ENCODE peak calls at places on chromosome 11, in five cellular contexts. One of them, this sample, is unnamed.

GRCh38 chr11:34656062-34656720 is 35.3 kb downstream of the EHF start:
- DNase-seq in stimulated activated CD4-positive, alpha-beta T cell treated with anti-CD3 and anti-CD28 coated beads, Interleukin-1b, Interleukin-23, amount 100 ng/mL, for 1 hour: no peak
- DNase-seq in LHCN-M2: no peak
- DNase-seq in progenitor cell of endocrine pancreas: no peak
- DNase-seq in NCI-H1092: no peak
- DNase-seq in this sample: peak; percentile 91

GRCh38 chr11:134282121-134283045 is 6.2 kb downstream of the GLB1L3 start:
- DNase-seq in LHCN-M2: no peak
- DNase-seq in stimulated activated CD4-positive, alpha-beta T cell treated with anti-CD3 and anti-CD28 coated beads, Interleukin-1b, Interleukin-23, amount 100 ng/mL, for 1 hour: no peak
- DNase-seq in NCI-H1092: no peak
- DNase-seq in progenitor cell of endocrine pancreas: no peak
- DNase-seq in this sample: no peak

GRCh38 chr11:37544491-37544890 is 946.5 kb upstream of the RAG2 start:
- DNase-seq in stimulated activated CD4-positive, alpha-beta T cell treated with anti-CD3 and anti-CD28 coated beads, Interleukin-1b, Interleukin-23, amount 100 ng/mL, for 1 hour: no peak
- DNase-seq in progenitor cell of endocrine pancreas: no peak
- DNase-seq in NCI-H1092: no peak
- DNase-seq in LHCN-M2: no peak
- DNase-seq in this sample: no peak

GRCh38 chr11:24903555-24903954 is 406.7 kb downstream of the LUZP2 start:
- DNase-seq in LHCN-M2: no peak
- DNase-seq in stimulated activated CD4-positive, alpha-beta T cell treated with anti-CD3 and anti-CD28 coated beads, Interleukin-1b, Interleukin-23, amount 100 ng/mL, for 1 hour: no peak
- DNase-seq in NCI-H1092: no peak
- DNase-seq in progenitor cell of endocrine pancreas: no peak
- DNase-seq in this sample: no peak

GRCh38 chr11:133019545-133019944 is 512.8 kb downstream of the OPCML start:
- DNase-seq in progenitor cell of endocrine pancreas: no peak
- DNase-seq in LHCN-M2: no peak
- DNase-seq in stimulated activated CD4-positive, alpha-beta T cell treated with anti-CD3 and anti-CD28 coated beads, Interleukin-1b, Interleukin-23, amount 100 ng/mL, for 1 hour: no peak
- DNase-seq in NCI-H1092: no peak
- DNase-seq in this sample: no peak

GRCh38 chr11:70778828-70779365 is 380.6 kb downstream of the CTTN start:
- DNase-seq in stimulated activated CD4-positive, alpha-beta T cell treated with anti-CD3 and anti-CD28 coated beads, Interleukin-1b, Interleukin-23, amount 100 ng/mL, for 1 hour: no peak
- DNase-seq in LHCN-M2: no peak
- DNase-seq in NCI-H1092: no peak
- DNase-seq in progenitor cell of endocrine pancreas: no peak
- DNase-seq in this sample: no peak

GRCh38 chr11:74171630-74172465 is 759 bp downstream of the PPME1 start:
- DNase-seq in progenitor cell of endocrine pancreas: no peak
- DNase-seq in NCI-H1092: no peak
- DNase-seq in stimulated activated CD4-positive, alpha-beta T cell treated with anti-CD3 and anti-CD28 coated beads, Interleukin-1b, Interleukin-23, amount 100 ng/mL, for 1 hour: no peak
- DNase-seq in LHCN-M2: peak; percentile 23
- DNase-seq in this sample: no peak

GRCh38 chr11:19232910-19233503 is 7.7 kb downstream of the E2F8 start:
- DNase-seq in stimulated activated CD4-positive, alpha-beta T cell treated with anti-CD3 and anti-CD28 coated beads, Interleukin-1b, Interleukin-23, amount 100 ng/mL, for 1 hour: no peak
- DNase-seq in progenitor cell of endocrine pancreas: no peak
- DNase-seq in LHCN-M2: peak; percentile 92
- DNase-seq in NCI-H1092: no peak
- DNase-seq in this sample: no peak

GRCh38 chr11:128190312-128190711 is 397.0 kb downstream of the ETS1 start:
- DNase-seq in progenitor cell of endocrine pancreas: no peak
- DNase-seq in NCI-H1092: no peak
- DNase-seq in LHCN-M2: no peak
- DNase-seq in stimulated activated CD4-positive, alpha-beta T cell treated with anti-CD3 and anti-CD28 coated beads, Interleukin-1b, Interleukin-23, amount 100 ng/mL, for 1 hour: no peak
- DNase-seq in this sample: no peak

GRCh38 chr11:116826751-116827431 is 2.8 kb upstream of the APOC3 start:
- DNase-seq in NCI-H1092: no peak
- DNase-seq in progenitor cell of endocrine pancreas: no peak
- DNase-seq in LHCN-M2: no peak
- DNase-seq in stimulated activated CD4-positive, alpha-beta T cell treated with anti-CD3 and anti-CD28 coated beads, Interleukin-1b, Interleukin-23, amount 100 ng/mL, for 1 hour: no peak
- DNase-seq in this sample: no peak

GRCh38 chr11:12871788-12872321 is 137.3 kb upstream of the RASSF10 start:
- DNase-seq in stimulated activated CD4-positive, alpha-beta T cell treated with anti-CD3 and anti-CD28 coated beads, Interleukin-1b, Interleukin-23, amount 100 ng/mL, for 1 hour: no peak
- DNase-seq in NCI-H1092: no peak
- DNase-seq in progenitor cell of endocrine pancreas: no peak
- DNase-seq in LHCN-M2: no peak
- DNase-seq in this sample: no peak

GRCh38 chr11:56045538-56045937 is 18.1 kb downstream of the OR5AS1 start:
- DNase-seq in progenitor cell of endocrine pancreas: no peak
- DNase-seq in LHCN-M2: no peak
- DNase-seq in NCI-H1092: no peak
- DNase-seq in stimulated activated CD4-positive, alpha-beta T cell treated with anti-CD3 and anti-CD28 coated beads, Interleukin-1b, Interleukin-23, amount 100 ng/mL, for 1 hour: no peak
- DNase-seq in this sample: no peak

GRCh38 chr11:127027000-127027399 is 26.4 kb upstream of the KIRREL3 start:
- DNase-seq in LHCN-M2: no peak
- DNase-seq in progenitor cell of endocrine pancreas: no peak
- DNase-seq in NCI-H1092: no peak
- DNase-seq in stimulated activated CD4-positive, alpha-beta T cell treated with anti-CD3 and anti-CD28 coated beads, Interleukin-1b, Interleukin-23, amount 100 ng/mL, for 1 hour: no peak
- DNase-seq in this sample: peak; percentile 37

GRCh38 chr11:19632435-19632834 is 80.2 kb upstream of the NAV2 start:
- DNase-seq in progenitor cell of endocrine pancreas: no peak
- DNase-seq in NCI-H1092: no peak
- DNase-seq in stimulated activated CD4-positive, alpha-beta T cell treated with anti-CD3 and anti-CD28 coated beads, Interleukin-1b, Interleukin-23, amount 100 ng/mL, for 1 hour: no peak
- DNase-seq in LHCN-M2: peak; percentile 70
- DNase-seq in this sample: no peak

This sample was measured in globus pallidus.